ENCODE peak calls at places on chromosomes 16 and 17, in nine cellular contexts. J is activated CD4-positive, CD25-positive, alpha-beta regulatory T cell; E is NCI-H82; Z is T follicular helper cell; P is skeletal muscle cell; D is H7; I is activated CD8-positive, alpha-beta memory T cell treated with anti-CD3 and anti-CD28 coated beads, Interleukin-2, amount 50 U/mL, for 4 hours; U is activated T-helper 1 cell treated with anti-CD3 and anti-CD28 coated beads, Interleukin-12 subunit alpha, Interleukin-12 subunit beta, Interleukin-2, Interleukin-4 antibody, amounts not matched to agents 30 ng/mL and 10 ng/mL and 1 ng/mL, durations not matched to agents 14 hours and 24 hours and 36 hours; Q is A673. X is an unnamed sample.
A peak's percentile ranks its signal among the peaks of the same experiment; 100 is the strongest.

GRCh38 chr16:89383095-89384003 is 107.0 kb downstream of the ANKRD11 start:
- DNase-seq in J (no peak), E (peak; percentile 42), Z (no peak), P (no peak), D (peak; percentile 83), I (no peak), U (no peak), Q (no peak), X (no peak)

GRCh38 chr17:59381716-59382570 is 50.5 kb downstream of the YPEL2 start:
- DNase-seq in J (no peak), E (no peak), Z (no peak), P (no peak), D (no peak), I (no peak), U (no peak), Q (no peak), X (peak; percentile 53)

GRCh38 chr17:48719642-48720262 is 2.6 kb downstream of the PRAC1 start:
- DNase-seq in J (no peak), E (peak; percentile 36), Z (no peak), P (no peak), D (peak; percentile 89), I (no peak), U (no peak), Q (peak; percentile 88), X (no peak)

GRCh38 chr17:72030067-72030899 is 90.5 kb upstream of the SOX9 start:
- DNase-seq in J (no peak), E (peak; percentile 14), Z (peak; percentile 1), P (peak; percentile 6), D (peak; percentile 36), I (no peak), U (peak; percentile 7), Q (peak; percentile 97), X (peak; percentile 90)

GRCh38 chr16:50067290-50067853 is 1.6 kb downstream of the HEATR3 start:
- DNase-seq in J (no peak), E (peak; percentile 56), Z (no peak), P (peak; percentile 40), D (peak; percentile 41), I (peak; percentile 23), U (peak; percentile 23), Q (peak; percentile 82), X (peak; percentile 41)

GRCh38 chr17:32502710-32503109 is 15.9 kb downstream of the CDK5R1 start:
- DNase-seq in J (no peak), E (no peak), Z (no peak), P (no peak), D (no peak), I (no peak), U (no peak), Q (no peak), X (no peak)

GRCh38 chr17:71338396-71338795 is 782.4 kb upstream of the SOX9 start:
- DNase-seq in J (no peak), E (no peak), Z (no peak), P (peak; percentile 56), D (no peak), I (no peak), U (no peak), Q (no peak), X (peak; percentile 63)

GRCh38 chr16:20385844-20386832 is 18.4 kb downstream of the PDILT start:
- DNase-seq in J (no peak), E (peak; percentile 64), Z (peak; percentile 15), P (no peak), D (peak; percentile 84), I (peak; percentile 50), U (peak; percentile 12), Q (peak; percentile 43), X (peak; percentile 56)

GRCh38 chr17:42133461-42134041 is 10.9 kb downstream of the HSPB9 start:
- DNase-seq in J (no peak), E (no peak), Z (no peak), P (no peak), D (no peak), I (peak; percentile 42), U (no peak), Q (no peak), X (no peak)

GRCh38 chr16:2148714-2149629 is 547 bp downstream of the RAB26 start:
- DNase-seq in J (no peak), E (peak; percentile 72), Z (no peak), P (no peak), D (peak; percentile 82), I (no peak), U (no peak), Q (peak; percentile 45), X (no peak)

GRCh38 chr17:40561871-40562611 is 3.2 kb downstream of the CCR7 start:
- DNase-seq in J (peak; percentile 29), E (no peak), Z (peak; percentile 58), P (no peak), D (no peak), I (peak; percentile 50), U (peak; percentile 67), Q (no peak), X (peak; percentile 34)

GRCh38 chr17:19975601-19976000 is 2.0 kb downstream of the AKAP10 start:
- DNase-seq in J (no peak), E (no peak), Z (no peak), P (no peak), D (no peak), I (no peak), U (no peak), Q (no peak), X (no peak)

GRCh38 chr16:9047689-9048301 is 43.6 kb upstream of the HAPSTR1 start:
- DNase-seq in J (no peak), E (peak; percentile 60), Z (no peak), P (peak; percentile 99), D (peak; percentile 63), I (peak; percentile 49), U (peak; percentile 53), Q (peak; percentile 97), X (peak; percentile 92)

GRCh38 chr16:86889974-86890373 is 311.6 kb downstream of the FOXL1 start:
- DNase-seq in J (no peak), E (no peak), Z (no peak), P (no peak), D (no peak), I (no peak), U (no peak), Q (no peak), X (no peak)

GRCh38 chr17:41008811-41009210 is at the start of gene KRTAP3-1:
- DNase-seq in J (no peak), E (no peak), Z (no peak), P (no peak), D (no peak), I (no peak), U (no peak), Q (no peak), X (no peak)

GRCh38 chr16:47780213-47780612 is 319.1 kb downstream of the PHKB start:
- DNase-seq in J (no peak), E (peak; percentile 46), Z (no peak), P (no peak), D (peak; percentile 14), I (no peak), U (no peak), Q (peak; percentile 28), X (no peak)

GRCh38 chr16:84689126-84689525 is 10.7 kb upstream of the USP10 start:
- DNase-seq in J (no peak), E (peak; percentile 7), Z (no peak), P (peak; percentile 67), D (no peak), I (no peak), U (no peak), Q (peak; percentile 14), X (no peak)

GRCh38 chr17:61416540-61417363 is 17.1 kb downstream of the TBX2 start:
- DNase-seq in J (peak; percentile 31), E (peak; percentile 97), Z (peak; percentile 32), P (no peak), D (peak; percentile 97), I (peak; percentile 61), U (peak; percentile 44), Q (peak; percentile 72), X (peak; percentile 96)

GRCh38 chr17:77507116-77507885 is 366.5 kb downstream of the SEC14L1 start:
- DNase-seq in J (no peak), E (peak; percentile 62), Z (no peak), P (no peak), D (peak; percentile 83), I (no peak), U (no peak), Q (no peak), X (no peak)

GRCh38 chr16:28882476-28883180 is 4.3 kb downstream of the ATP2A1 start:
- DNase-seq in J (no peak), E (peak; percentile 14), Z (no peak), P (no peak), D (peak; percentile 85), I (no peak), U (no peak), Q (no peak), X (no peak)

GRCh38 chr17:64402469-64402868 is 11.8 kb upstream of the PECAM1 start:
- DNase-seq in J (no peak), E (peak; percentile 85), Z (no peak), P (no peak), D (no peak), I (no peak), U (no peak), Q (no peak), X (no peak)

GRCh38 chr17:49691086-49691676 is 13.3 kb upstream of the SPOP start:
- DNase-seq in J (no peak), E (no peak), Z (no peak), P (no peak), D (no peak), I (no peak), U (no peak), Q (no peak), X (peak; percentile 54)

GRCh38 chr17:61402978-61403845 is 3.6 kb downstream of the TBX2 start:
- DNase-seq in J (no peak), E (peak; percentile 85), Z (no peak), P (no peak), D (peak; percentile 82), I (no peak), U (no peak), Q (peak; percentile 51), X (no peak)

GRCh38 chr17:10729334-10730193 is at the start of gene TMEM220:
- DNase-seq in J (no peak), E (peak; percentile 27), Z (peak; percentile 7), P (peak; percentile 24), D (peak; percentile 92), I (peak; percentile 55), U (peak; percentile 10), Q (peak; percentile 49), X (peak; percentile 87)

GRCh38 chr16:28155293-28155692 is 56.5 kb downstream of the XPO6 start:
- DNase-seq in J (no peak), E (no peak), Z (no peak), P (no peak), D (no peak), I (no peak), U (no peak), Q (no peak), X (no peak)

GRCh38 chr17:35748323-35748960 is 4.6 kb downstream of the GAS2L2 start:
- DNase-seq in J (no peak), E (no peak), Z (no peak), P (no peak), D (peak; percentile 32), I (no peak), U (no peak), Q (no peak), X (no peak)

GRCh38 chr17:11898526-11899235 is 98.6 kb downstream of the ZNF18 start:
- DNase-seq in J (no peak), E (no peak), Z (no peak), P (no peak), D (no peak), I (no peak), U (no peak), Q (no peak), X (no peak)

GRCh38 chr16:69073181-69073669 is 32.2 kb upstream of the HAS3 start:
- DNase-seq in J (no peak), E (no peak), Z (no peak), P (peak; percentile 63), D (no peak), I (no peak), U (no peak), Q (no peak), X (peak; percentile 17)

GRCh38 chr17:69246726-69247375 is 18.2 kb upstream of the ABCA10 start:
- DNase-seq in J (no peak), E (peak; percentile 76), Z (no peak), P (peak; percentile 7), D (peak; percentile 2), I (no peak), U (no peak), Q (peak; percentile 77), X (peak; percentile 89)

GRCh38 chr17:29617125-29617480 is 5.6 kb downstream of the CORO6 start:
- DNase-seq in J (peak; percentile 84), E (peak; percentile 95), Z (peak; percentile 88), P (no peak), D (peak; percentile 93), I (peak; percentile 88), U (peak; percentile 86), Q (peak; percentile 93), X (peak; percentile 33)

GRCh38 chr16:27246439-27246838 is 22.1 kb downstream of the NSMCE1 start:
- DNase-seq in J (no peak), E (no peak), Z (no peak), P (no peak), D (no peak), I (no peak), U (no peak), Q (no peak), X (no peak)

X was measured in SK-MEL-5.